ENCODE peak calls at places on chromosome 6, in four cellular contexts. P, V, I and G are unnamed samples.

GRCh38 chr6:32410906-32411305 is 3.9 kb upstream of the BTNL2 start:
- DNase-seq in P (no peak), V (no peak), I (no peak), G (no peak)

GRCh38 chr6:56906752-56907151 is 48.2 kb upstream of the BEND6 start:
- DNase-seq in P (no peak), V (no peak), I (no peak), G (no peak)

GRCh38 chr6:85465762-85466161 is 15.9 kb downstream of the NT5E start:
- DNase-seq in P (no peak), V (no peak), I (no peak), G (no peak)

GRCh38 chr6:1232578-1232977 is 79.3 kb upstream of the FOXQ1 start:
- DNase-seq in P (no peak), V (no peak), I (no peak), G (no peak)

GRCh38 chr6:28580484-28580883 is 54.8 kb downstream of the GPX5 start:
- DNase-seq in P (no peak), V (no peak), I (peak; percentile 5), G (peak; percentile 5)

GRCh38 chr6:7140631-7141366 is 33.0 kb downstream of the RREB1 start:
- DNase-seq in P (peak; percentile 83), V (peak; percentile 77), I (peak; percentile 71), G (peak; percentile 88)

GRCh38 chr6:15551798-15552197 is 111.0 kb downstream of the DTNBP1 start:
- DNase-seq in P (no peak), V (peak; percentile 77), I (no peak), G (no peak)

GRCh38 chr6:55925292-55925691 is 49.9 kb upstream of the BMP5 start:
- DNase-seq in P (no peak), V (no peak), I (peak; percentile 84), G (no peak)

GRCh38 chr6:130776287-130776925 is 50.8 kb upstream of the SMLR1 start:
- DNase-seq in P (no peak), V (no peak), I (no peak), G (no peak)

GRCh38 chr6:8219352-8219943 is 117.1 kb upstream of the EEF1E1 start:
- DNase-seq in P (no peak), V (peak; percentile 84), I (peak; percentile 77), G (peak; percentile 71)

GRCh38 chr6:31081872-31082271 is 30.5 kb downstream of the C6orf15 start:
- DNase-seq in P (no peak), V (no peak), I (no peak), G (no peak)

GRCh38 chr6:32689531-32690505 is 23.4 kb upstream of the HLA-DQB1 start:
- DNase-seq in P (no peak), V (no peak), I (no peak), G (no peak)

GRCh38 chr6:109241199-109241598 is 141.1 kb downstream of the CD164 start:
- DNase-seq in P (no peak), V (no peak), I (peak; percentile 45), G (no peak)

GRCh38 chr6:2171728-2172127 is 73.7 kb downstream of the GMDS start:
- DNase-seq in P (no peak), V (no peak), I (no peak), G (peak; percentile 48)

GRCh38 chr6:169851641-169852503 is 100.5 kb downstream of the ERMARD start:
- DNase-seq in P (no peak), V (no peak), I (no peak), G (no peak)

GRCh38 chr6:150589828-150590227 is 9.9 kb upstream of the PLEKHG1 start:
- DNase-seq in P (no peak), V (no peak), I (no peak), G (no peak)

GRCh38 chr6:160224599-160225237 is 33.9 kb downstream of the SLC22A2 start:
- DNase-seq in P (no peak), V (no peak), I (no peak), G (no peak)

GRCh38 chr6:136149311-136149710 is 100.8 kb downstream of the MTFR2 start:
- DNase-seq in P (no peak), V (no peak), I (no peak), G (no peak)

GRCh38 chr6:148055410-148055809 is 287.2 kb upstream of the SASH1 start:
- DNase-seq in P (no peak), V (no peak), I (no peak), G (no peak)

GRCh38 chr6:148258868-148259267 is 83.8 kb upstream of the SASH1 start:
- DNase-seq in P (no peak), V (no peak), I (no peak), G (no peak)

GRCh38 chr6:24949020-24949569 is 13.3 kb upstream of the RIPOR2 start:
- DNase-seq in P (no peak), V (no peak), I (no peak), G (no peak)

GRCh38 chr6:31901415-31901952 is 402 bp downstream of the ZBTB12 start:
- DNase-seq in P (no peak), V (no peak), I (peak; percentile 45), G (peak; percentile 55)